ENCODE peak calls at places on chromosomes 5 and 9, in six cellular contexts. Q, O, M, H, W and F are unnamed samples.

GRCh38 chr9:94860678-94861588 is 134.4 kb downstream of the AOPEP start:
- DNase-seq in Q (no peak), O (peak), M (no peak), H (no peak), W (no peak), F (no peak)

GRCh38 chr5:100827481-100827889 is 75.6 kb downstream of the ST8SIA4 start:
- DNase-seq in Q (no peak), O (peak), M (no peak), H (no peak), W (no peak), F (no peak)

GRCh38 chr5:152505442-152506042 is 100.5 kb upstream of the NMUR2 start:
- DNase-seq in Q (peak), O (peak), M (peak), H (peak), W (no peak), F (peak)

GRCh38 chr5:35598707-35599370 is 18.8 kb upstream of the SPEF2 start:
- DNase-seq in Q (peak), O (peak), M (peak), H (peak), W (no peak), F (no peak)

GRCh38 chr5:133469252-133469651 is 143.1 kb downstream of the FSTL4 start:
- DNase-seq in Q (no peak), O (no peak), M (no peak), H (no peak), W (no peak), F (no peak)

GRCh38 chr9:124969401-124969800 is 28.5 kb upstream of the GOLGA1 start:
- DNase-seq in Q (no peak), O (no peak), M (no peak), H (no peak), W (no peak), F (no peak)

GRCh38 chr5:128395073-128395472 is 143.0 kb downstream of the FBN2 start:
- DNase-seq in Q (no peak), O (no peak), M (no peak), H (no peak), W (no peak), F (no peak)

GRCh38 chr5:171801-172331 is 19.4 kb upstream of the LRRC14B start:
- DNase-seq in Q (no peak), O (no peak), M (no peak), H (no peak), W (no peak), F (no peak)